ENCODE peak calls at places on chromosome 9, in six cellular contexts. One of them, this sample, is unnamed.

GRCh38 chr9:116629700-116630099 is 57.4 kb upstream of the TRIM32 start:
- DNase-seq in AG08395: no peak
- DNase-seq in lung microvascular endothelial cell: no peak
- DNase-seq in RCC 7860: no peak
- DNase-seq in ACHN: no peak
- DNase-seq in fibroblast of the conjunctiva: no peak
- DNase-seq in this sample: no peak

GRCh38 chr9:5437254-5438216 is at the start of gene PLGRKT:
- DNase-seq in AG08395: peak; percentile 91
- DNase-seq in lung microvascular endothelial cell: peak; percentile 86
- DNase-seq in RCC 7860: peak; percentile 90
- DNase-seq in ACHN: peak; percentile 93
- DNase-seq in fibroblast of the conjunctiva: peak; percentile 87
- DNase-seq in this sample: peak; percentile 95

GRCh38 chr9:37033753-37034319 is at the start of gene PAX5:
- DNase-seq in AG08395: no peak
- DNase-seq in lung microvascular endothelial cell: no peak
- DNase-seq in RCC 7860: no peak
- DNase-seq in ACHN: no peak
- DNase-seq in fibroblast of the conjunctiva: no peak
- DNase-seq in this sample: no peak

GRCh38 chr9:14183001-14183400 is 130.9 kb downstream of the NFIB start:
- DNase-seq in AG08395: no peak
- DNase-seq in lung microvascular endothelial cell: no peak
- DNase-seq in RCC 7860: no peak
- DNase-seq in ACHN: no peak
- DNase-seq in fibroblast of the conjunctiva: no peak
- DNase-seq in this sample: no peak

GRCh38 chr9:18463991-18464390 is 10.0 kb upstream of the ADAMTSL1 start:
- DNase-seq in AG08395: no peak
- DNase-seq in lung microvascular endothelial cell: no peak
- DNase-seq in RCC 7860: peak; percentile 52
- DNase-seq in ACHN: no peak
- DNase-seq in fibroblast of the conjunctiva: no peak
- DNase-seq in this sample: no peak

GRCh38 chr9:103601287-103601686 is 492.8 kb upstream of the SMC2 start:
- DNase-seq in AG08395: no peak
- DNase-seq in lung microvascular endothelial cell: no peak
- DNase-seq in RCC 7860: no peak
- DNase-seq in ACHN: no peak
- DNase-seq in fibroblast of the conjunctiva: no peak
- DNase-seq in this sample: no peak

GRCh38 chr9:129235931-129236331 is 57.9 kb upstream of the IER5L start:
- DNase-seq in AG08395: no peak
- DNase-seq in lung microvascular endothelial cell: no peak
- DNase-seq in RCC 7860: no peak
- DNase-seq in ACHN: no peak
- DNase-seq in fibroblast of the conjunctiva: no peak
- DNase-seq in this sample: peak; percentile 90

GRCh38 chr9:137286980-137287383 is 9.5 kb downstream of the TOR4A start:
- DNase-seq in AG08395: peak; percentile 82
- DNase-seq in lung microvascular endothelial cell: peak; percentile 86
- DNase-seq in RCC 7860: peak; percentile 36
- DNase-seq in ACHN: peak; percentile 60
- DNase-seq in fibroblast of the conjunctiva: no peak
- DNase-seq in this sample: peak; percentile 71

GRCh38 chr9:107090218-107090617 is 192.9 kb upstream of the RAD23B start:
- DNase-seq in AG08395: no peak
- DNase-seq in lung microvascular endothelial cell: no peak
- DNase-seq in RCC 7860: no peak
- DNase-seq in ACHN: no peak
- DNase-seq in fibroblast of the conjunctiva: no peak
- DNase-seq in this sample: no peak

GRCh38 chr9:93209576-93210323 is 25.8 kb downstream of the WNK2 start:
- DNase-seq in AG08395: no peak
- DNase-seq in lung microvascular endothelial cell: no peak
- DNase-seq in RCC 7860: no peak
- DNase-seq in ACHN: no peak
- DNase-seq in fibroblast of the conjunctiva: no peak
- DNase-seq in this sample: no peak

GRCh38 chr9:116175616-116176015 is 22.0 kb downstream of the PAPPA start:
- DNase-seq in AG08395: peak; percentile 23
- DNase-seq in lung microvascular endothelial cell: no peak
- DNase-seq in RCC 7860: peak; percentile 33
- DNase-seq in ACHN: no peak
- DNase-seq in fibroblast of the conjunctiva: no peak
- DNase-seq in this sample: no peak

GRCh38 chr9:8903077-8903476 is 1103.5 kb upstream of the DMAC1 start:
- DNase-seq in AG08395: no peak
- DNase-seq in lung microvascular endothelial cell: no peak
- DNase-seq in RCC 7860: no peak
- DNase-seq in ACHN: no peak
- DNase-seq in fibroblast of the conjunctiva: no peak
- DNase-seq in this sample: no peak

GRCh38 chr9:133327834-133328484 is 8.0 kb downstream of the SURF6 start:
- DNase-seq in AG08395: no peak
- DNase-seq in lung microvascular endothelial cell: no peak
- DNase-seq in RCC 7860: no peak
- DNase-seq in ACHN: no peak
- DNase-seq in fibroblast of the conjunctiva: no peak
- DNase-seq in this sample: no peak

GRCh38 chr9:110214956-110215355 is 7.0 kb upstream of the C9orf152 start:
- DNase-seq in AG08395: no peak
- DNase-seq in lung microvascular endothelial cell: no peak
- DNase-seq in RCC 7860: no peak
- DNase-seq in ACHN: no peak
- DNase-seq in fibroblast of the conjunctiva: no peak
- DNase-seq in this sample: no peak

GRCh38 chr9:126781717-126782388 is 23.0 kb upstream of the ZBTB43 start:
- DNase-seq in AG08395: peak; percentile 82
- DNase-seq in lung microvascular endothelial cell: peak; percentile 81
- DNase-seq in RCC 7860: peak; percentile 47
- DNase-seq in ACHN: peak; percentile 69
- DNase-seq in fibroblast of the conjunctiva: peak; percentile 53
- DNase-seq in this sample: peak; percentile 88

GRCh38 chr9:133739408-133740280 is 1.5 kb upstream of the SARDH start:
- DNase-seq in AG08395: no peak
- DNase-seq in lung microvascular endothelial cell: no peak
- DNase-seq in RCC 7860: no peak
- DNase-seq in ACHN: no peak
- DNase-seq in fibroblast of the conjunctiva: no peak
- DNase-seq in this sample: no peak

GRCh38 chr9:35814106-35814840 is 569 bp downstream of the HINT2 start:
- DNase-seq in AG08395: peak; percentile 63
- DNase-seq in lung microvascular endothelial cell: peak; percentile 23
- DNase-seq in RCC 7860: peak; percentile 49
- DNase-seq in ACHN: peak; percentile 71
- DNase-seq in fibroblast of the conjunctiva: peak; percentile 51
- DNase-seq in this sample: peak; percentile 64

GRCh38 chr9:72703574-72703973 is 182.2 kb downstream of the TMC1 start:
- DNase-seq in AG08395: peak; percentile 63
- DNase-seq in lung microvascular endothelial cell: no peak
- DNase-seq in RCC 7860: no peak
- DNase-seq in ACHN: no peak
- DNase-seq in fibroblast of the conjunctiva: no peak
- DNase-seq in this sample: no peak

GRCh38 chr9:84230355-84231136 is 110.0 kb downstream of the SLC28A3 start:
- DNase-seq in AG08395: peak; percentile 68
- DNase-seq in lung microvascular endothelial cell: no peak
- DNase-seq in RCC 7860: no peak
- DNase-seq in ACHN: no peak
- DNase-seq in fibroblast of the conjunctiva: peak; percentile 4
- DNase-seq in this sample: no peak

GRCh38 chr9:81529556-81530193 is 159.7 kb downstream of the TLE1 start:
- DNase-seq in AG08395: peak; percentile 34
- DNase-seq in lung microvascular endothelial cell: peak; percentile 50
- DNase-seq in RCC 7860: peak; percentile 65
- DNase-seq in ACHN: peak; percentile 8
- DNase-seq in fibroblast of the conjunctiva: no peak
- DNase-seq in this sample: no peak

GRCh38 chr9:97900738-97901565 is 21.3 kb downstream of the TRMO start:
- DNase-seq in AG08395: peak; percentile 71
- DNase-seq in lung microvascular endothelial cell: peak; percentile 64
- DNase-seq in RCC 7860: peak; percentile 61
- DNase-seq in ACHN: peak; percentile 50
- DNase-seq in fibroblast of the conjunctiva: no peak
- DNase-seq in this sample: peak; percentile 36

GRCh38 chr9:98256632-98257218 is 1.3 kb upstream of the TBC1D2 start:
- DNase-seq in AG08395: no peak
- DNase-seq in lung microvascular endothelial cell: peak; percentile 34
- DNase-seq in RCC 7860: no peak
- DNase-seq in ACHN: no peak
- DNase-seq in fibroblast of the conjunctiva: no peak
- DNase-seq in this sample: peak; percentile 63

GRCh38 chr9:107243757-107244156 is 39.3 kb upstream of the RAD23B start:
- DNase-seq in AG08395: peak; percentile 34
- DNase-seq in lung microvascular endothelial cell: no peak
- DNase-seq in RCC 7860: peak; percentile 66
- DNase-seq in ACHN: peak; percentile 34
- DNase-seq in fibroblast of the conjunctiva: no peak
- DNase-seq in this sample: peak; percentile 29

GRCh38 chr9:120833311-120833710 is 9.4 kb downstream of the PSMD5 start:
- DNase-seq in AG08395: no peak
- DNase-seq in lung microvascular endothelial cell: no peak
- DNase-seq in RCC 7860: no peak
- DNase-seq in ACHN: no peak
- DNase-seq in fibroblast of the conjunctiva: no peak
- DNase-seq in this sample: no peak

GRCh38 chr9:35914307-35914807 is 5.1 kb downstream of the SPAAR start:
- DNase-seq in AG08395: peak; percentile 52
- DNase-seq in lung microvascular endothelial cell: peak; percentile 88
- DNase-seq in RCC 7860: no peak
- DNase-seq in ACHN: no peak
- DNase-seq in fibroblast of the conjunctiva: no peak
- DNase-seq in this sample: peak; percentile 48

GRCh38 chr9:22813520-22813919 is 366.9 kb downstream of the DMRTA1 start:
- DNase-seq in AG08395: no peak
- DNase-seq in lung microvascular endothelial cell: no peak
- DNase-seq in RCC 7860: no peak
- DNase-seq in ACHN: peak; percentile 21
- DNase-seq in fibroblast of the conjunctiva: no peak
- DNase-seq in this sample: no peak

GRCh38 chr9:124450241-124450924 is at the start of gene ADGRD2:
- DNase-seq in AG08395: peak; percentile 53
- DNase-seq in lung microvascular endothelial cell: peak; percentile 24
- DNase-seq in RCC 7860: no peak
- DNase-seq in ACHN: peak; percentile 4
- DNase-seq in fibroblast of the conjunctiva: no peak
- DNase-seq in this sample: peak; percentile 30

GRCh38 chr9:84404095-84404686 is 63.6 kb upstream of the SLC28A3 start:
- DNase-seq in AG08395: no peak
- DNase-seq in lung microvascular endothelial cell: peak; percentile 5
- DNase-seq in RCC 7860: no peak
- DNase-seq in ACHN: peak; percentile 4
- DNase-seq in fibroblast of the conjunctiva: no peak
- DNase-seq in this sample: no peak

GRCh38 chr9:74953235-74953741 is 576 bp upstream of the C9orf40 start:
- DNase-seq in AG08395: peak; percentile 31
- DNase-seq in lung microvascular endothelial cell: no peak
- DNase-seq in RCC 7860: no peak
- DNase-seq in ACHN: peak; percentile 22
- DNase-seq in fibroblast of the conjunctiva: peak; percentile 57
- DNase-seq in this sample: peak; percentile 23

GRCh38 chr9:135746565-135746964 is 44.6 kb downstream of the KCNT1 start:
- DNase-seq in AG08395: no peak
- DNase-seq in lung microvascular endothelial cell: no peak
- DNase-seq in RCC 7860: no peak
- DNase-seq in ACHN: no peak
- DNase-seq in fibroblast of the conjunctiva: no peak
- DNase-seq in this sample: no peak

This sample was measured in activated naive CD4-positive, alpha-beta T cell treated with anti-CD3 and anti-CD28 coated beads, Interleukin-2, amount 10 ng/mL, durations not matched to agents 7 days and 5 days.